ENCODE peak calls at places on chromosomes 13 and 19, in four cellular contexts. Q is H1, A is mesendoderm, H is mesenchymal stem cell. P is an unnamed sample.
A peak's percentile ranks its signal among the peaks of the same experiment; 100 is the strongest.

GRCh38 chr13:33740134-33740538 is 77.8 kb upstream of the RFC3 start:
- DNase-seq in Q (no peak), A (no peak), H (no peak), P (no peak)

GRCh38 chr13:80342541-80343371 is 1.8 kb upstream of the SPRY2 start:
- DNase-seq in Q (peak; percentile 96), A (peak; percentile 87), H (peak; percentile 79), P (peak; percentile 85)

GRCh38 chr13:36096411-36097184 is 34.6 kb downstream of the DCLK1 start:
- DNase-seq in Q (no peak), A (no peak), H (no peak), P (no peak)

GRCh38 chr13:99981115-99982020 is at the start of gene ZIC2:
- DNase-seq in Q (peak; percentile 83), A (peak; percentile 96), H (no peak), P (peak; percentile 93)

GRCh38 chr13:107865643-107866006 is 349.7 kb downstream of the LIG4 start:
- DNase-seq in Q (no peak), A (no peak), H (peak; percentile 53), P (no peak)

GRCh38 chr13:98267080-98267912 is 90.2 kb upstream of the RNF113B start:
- DNase-seq in Q (no peak), A (no peak), H (peak; percentile 74), P (no peak)

GRCh38 chr19:13995017-13995728 is 10.9 kb downstream of the RFX1 start:
- DNase-seq in Q (no peak), A (no peak), H (no peak), P (no peak)

GRCh38 chr13:99155821-99156220 is 44.8 kb upstream of the UBAC2 start:
- DNase-seq in Q (no peak), A (no peak), H (no peak), P (no peak)

GRCh38 chr19:1140272-1140671 is 33.8 kb downstream of the SBNO2 start:
- DNase-seq in Q (no peak), A (no peak), H (no peak), P (no peak)

GRCh38 chr19:14890616-14891379 is 4.9 kb upstream of the OR7A17 start:
- DNase-seq in Q (no peak), A (peak; percentile 3), H (no peak), P (no peak)

DNA sequence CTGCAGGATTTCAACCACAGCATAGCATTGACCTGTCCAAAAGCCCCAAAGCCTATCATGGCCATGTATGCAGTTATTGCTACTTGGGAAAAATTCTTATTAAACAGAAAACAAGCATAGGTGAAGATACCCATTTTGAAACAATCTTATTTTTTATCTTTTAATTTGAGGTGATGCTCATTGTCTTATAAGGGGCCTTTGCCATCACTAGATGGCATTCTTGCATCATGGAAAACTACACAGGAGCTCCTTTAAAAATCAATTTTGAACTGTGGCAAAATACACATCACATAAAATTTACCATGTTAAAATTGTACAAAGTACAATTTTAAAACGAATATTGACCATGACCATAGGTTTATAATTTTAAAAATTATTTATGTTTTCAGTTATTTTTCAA is 38.9 kb upstream of the ZNF835 start:
- DNase-seq in Q (no peak), A (no peak), H (no peak), P (no peak)
- H4K8ac ChIP-seq in Q (no peak overlapping the region), A (no peak overlapping the region), H (no peak overlapping the region), P (no peak overlapping the region)

DNA sequence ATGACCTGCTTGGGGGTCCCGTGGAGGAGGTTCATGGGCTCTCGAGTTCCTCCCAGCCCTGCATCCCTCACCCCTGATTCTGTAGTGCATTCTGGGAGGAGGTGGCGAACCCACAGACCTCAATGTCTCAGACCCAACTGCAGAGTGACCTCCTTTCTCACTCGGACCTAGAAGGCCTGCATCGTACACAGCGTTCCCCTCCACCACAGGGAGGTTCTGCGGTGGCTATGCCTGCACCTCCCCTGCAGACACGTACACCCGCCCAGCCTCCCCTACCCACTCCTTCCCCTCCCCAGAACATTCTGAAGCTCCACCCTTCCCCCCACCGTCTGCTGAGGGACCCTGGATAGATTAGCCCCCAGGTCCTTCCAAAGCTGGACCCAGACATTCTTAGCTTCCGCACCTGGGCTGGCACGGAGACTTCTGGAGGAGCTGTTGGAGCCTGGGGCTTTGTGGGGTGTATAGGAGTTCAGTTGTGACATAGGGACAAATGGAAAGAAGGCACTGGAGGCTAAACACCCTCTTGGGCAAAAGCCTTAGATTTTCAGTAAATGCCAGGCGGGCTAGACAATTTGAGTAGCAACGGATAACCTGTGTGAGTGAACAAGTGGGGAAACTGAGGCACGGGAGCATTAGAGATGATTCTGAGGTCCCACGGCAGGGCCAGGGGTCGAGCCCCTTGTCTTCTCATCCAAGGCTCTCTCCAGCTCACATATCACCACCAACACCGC is 455 bp upstream of the FSD1 start:
- DNase-seq in Q (no peak), A (no peak), H (no peak), P (no peak)
- H2AK5ac ChIP-seq in Q (no peak overlapping the region), A (no peak overlapping the region), H (no peak overlapping the region), P (peak overlapping the region; percentile 12)

GRCh38 chr19:5891938-5892771 is 11.4 kb downstream of the NDUFA11 start:
- DNase-seq in Q (peak; percentile 70), A (peak; percentile 37), H (peak; percentile 60), P (peak; percentile 48)

GRCh38 chr19:5891572-5891937 is 12.0 kb downstream of the NDUFA11 start:
- DNase-seq in Q (no peak), A (no peak), H (no peak), P (no peak)

GRCh38 chr19:5892772-5893275 is 10.8 kb downstream of the NDUFA11 start:
- DNase-seq in Q (no peak), A (no peak), H (no peak), P (no peak)

GRCh38 chr19:5889288-5889971 is 14.2 kb downstream of the NDUFA11 start:
- DNase-seq in Q (no peak), A (no peak), H (peak; percentile 59), P (no peak)

GRCh38 chr19:5890099-5890498 is 13.5 kb downstream of the NDUFA11 start:
- DNase-seq in Q (no peak), A (no peak), H (no peak), P (no peak)
- H4K8ac ChIP-seq in Q (no peak overlapping the region), A (no peak overlapping the region), H (no peak overlapping the region), P (no peak overlapping the region)

DNA sequence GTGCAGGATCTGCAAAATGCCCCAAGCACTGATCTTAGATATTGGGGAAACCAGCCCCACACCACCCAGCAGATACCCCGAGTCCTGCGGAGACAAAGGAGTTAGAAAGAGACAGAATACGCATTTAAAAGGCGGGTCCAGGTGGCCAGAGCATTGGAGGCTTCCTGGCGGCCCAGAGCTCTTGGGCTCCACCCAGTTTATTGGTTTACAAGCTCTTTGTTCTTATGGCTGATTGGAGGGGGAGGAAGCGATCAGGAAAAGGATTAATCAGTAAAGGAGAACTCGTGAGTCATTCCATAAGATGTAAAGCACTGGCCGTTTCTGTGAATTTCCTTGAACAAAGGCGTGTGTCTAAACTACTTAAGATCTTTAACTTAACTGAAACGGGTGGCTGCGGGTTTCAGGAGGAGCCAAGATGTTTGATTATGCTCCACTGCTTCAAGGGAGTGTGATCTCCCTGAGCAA is 926 bp downstream of the ZNF587 start:
- DNase-seq in Q (peak; percentile 49), A (peak; percentile 80), H (peak; percentile 67), P (peak; percentile 9)
- H2AK5ac ChIP-seq in Q (no peak overlapping the region), A (no peak overlapping the region), H (peak overlapping the region; percentile 49), P (no peak overlapping the region)

GRCh38 chr19:47582320-47582909 is 9.5 kb upstream of the ZNF541 start:
- DNase-seq in Q (no peak), A (no peak), H (peak; percentile 78), P (no peak)
- H4K8ac ChIP-seq in Q (no peak overlapping the region), A (no peak overlapping the region), H (no peak overlapping the region), P (no peak overlapping the region)